ENCODE peak calls at places on chromosomes 2 and 18, in ten cellular contexts. One of them, this sample, is unnamed.

GRCh38 chr2:158580760-158581159 is 124.0 kb downstream of the PKP4 start:
- DNase-seq in lower lobe of right lung: no peak
- DNase-seq in tibial nerve: no peak
- DNase-seq in heart right ventricle: no peak
- DNase-seq in cardiac fibroblast: no peak
- DNase-seq in uterus: no peak
- DNase-seq in dorsolateral prefrontal cortex: no peak
- DNase-seq in IMR-90: no peak
- DNase-seq in fibroblast of lung: no peak
- DNase-seq in fibroblast of mammary gland: no peak
- DNase-seq in this sample: no peak

GRCh38 chr2:227450196-227450851 is 21.6 kb upstream of the AGFG1 start:
- DNase-seq in fibroblast of lung: no peak
- DNase-seq in heart right ventricle: no peak
- DNase-seq in fibroblast of mammary gland: no peak
- DNase-seq in uterus: no peak
- DNase-seq in cardiac fibroblast: no peak
- DNase-seq in dorsolateral prefrontal cortex: no peak
- DNase-seq in lower lobe of right lung: no peak
- DNase-seq in tibial nerve: no peak
- DNase-seq in IMR-90: no peak
- DNase-seq in this sample: no peak

GRCh38 chr2:171999125-171999524 is 628 bp upstream of the METAP1D start:
- DNase-seq in fibroblast of mammary gland: peak; percentile 8
- DNase-seq in fibroblast of lung: no peak
- DNase-seq in heart right ventricle: no peak
- DNase-seq in tibial nerve: no peak
- DNase-seq in dorsolateral prefrontal cortex: no peak
- DNase-seq in IMR-90: no peak
- DNase-seq in uterus: no peak
- DNase-seq in lower lobe of right lung: no peak
- DNase-seq in cardiac fibroblast: no peak
- DNase-seq in this sample: no peak

GRCh38 chr18:49174478-49174877 is 223.7 kb upstream of the SMAD7 start:
- DNase-seq in uterus: peak; percentile 25
- DNase-seq in dorsolateral prefrontal cortex: no peak
- DNase-seq in IMR-90: peak; percentile 79
- DNase-seq in fibroblast of lung: peak; percentile 69
- DNase-seq in lower lobe of right lung: no peak
- DNase-seq in fibroblast of mammary gland: peak; percentile 94
- DNase-seq in heart right ventricle: no peak
- DNase-seq in tibial nerve: no peak
- DNase-seq in cardiac fibroblast: peak; percentile 85
- DNase-seq in this sample: peak; percentile 54

GRCh38 chr18:363327-364115 is 95.7 kb upstream of the THOC1 start:
- DNase-seq in tibial nerve: no peak
- DNase-seq in uterus: no peak
- DNase-seq in heart right ventricle: no peak
- DNase-seq in IMR-90: peak; percentile 20
- DNase-seq in cardiac fibroblast: peak; percentile 16
- DNase-seq in fibroblast of lung: peak; percentile 89
- DNase-seq in fibroblast of mammary gland: peak; percentile 94
- DNase-seq in lower lobe of right lung: no peak
- DNase-seq in dorsolateral prefrontal cortex: no peak
- DNase-seq in this sample: peak; percentile 90

GRCh38 chr18:48230459-48231113 is 178.6 kb downstream of the ZBTB7C start:
- DNase-seq in uterus: no peak
- DNase-seq in lower lobe of right lung: peak; percentile 79
- DNase-seq in dorsolateral prefrontal cortex: peak; percentile 46
- DNase-seq in cardiac fibroblast: peak; percentile 64
- DNase-seq in fibroblast of lung: peak; percentile 34
- DNase-seq in fibroblast of mammary gland: peak; percentile 65
- DNase-seq in IMR-90: peak; percentile 31
- DNase-seq in tibial nerve: peak; percentile 60
- DNase-seq in heart right ventricle: peak; percentile 22
- DNase-seq in this sample: peak; percentile 53

GRCh38 chr2:46333912-46334311 is 36.7 kb downstream of the EPAS1 start:
- DNase-seq in IMR-90: no peak
- DNase-seq in uterus: no peak
- DNase-seq in dorsolateral prefrontal cortex: no peak
- DNase-seq in fibroblast of mammary gland: peak; percentile 55
- DNase-seq in heart right ventricle: no peak
- DNase-seq in fibroblast of lung: no peak
- DNase-seq in lower lobe of right lung: no peak
- DNase-seq in tibial nerve: no peak
- DNase-seq in cardiac fibroblast: peak; percentile 81
- DNase-seq in this sample: no peak

GRCh38 chr2:73085691-73086090 is 14.2 kb upstream of the SFXN5 start:
- DNase-seq in IMR-90: peak; percentile 63
- DNase-seq in fibroblast of mammary gland: peak; percentile 62
- DNase-seq in tibial nerve: peak; percentile 94
- DNase-seq in lower lobe of right lung: peak; percentile 91
- DNase-seq in fibroblast of lung: peak; percentile 54
- DNase-seq in uterus: peak; percentile 79
- DNase-seq in heart right ventricle: peak; percentile 81
- DNase-seq in dorsolateral prefrontal cortex: peak; percentile 85
- DNase-seq in cardiac fibroblast: peak; percentile 78
- DNase-seq in this sample: peak; percentile 72

GRCh38 chr2:141490886-141491285 is 639.9 kb downstream of the LRP1B start:
- DNase-seq in tibial nerve: no peak
- DNase-seq in IMR-90: peak; percentile 12
- DNase-seq in fibroblast of mammary gland: no peak
- DNase-seq in heart right ventricle: no peak
- DNase-seq in cardiac fibroblast: no peak
- DNase-seq in dorsolateral prefrontal cortex: no peak
- DNase-seq in fibroblast of lung: no peak
- DNase-seq in lower lobe of right lung: no peak
- DNase-seq in uterus: no peak
- DNase-seq in this sample: peak; percentile 12

GRCh38 chr2:65156041-65156440 is 26.1 kb upstream of the RAB1A start:
- DNase-seq in tibial nerve: no peak
- DNase-seq in dorsolateral prefrontal cortex: no peak
- DNase-seq in lower lobe of right lung: no peak
- DNase-seq in uterus: no peak
- DNase-seq in heart right ventricle: no peak
- DNase-seq in fibroblast of lung: no peak
- DNase-seq in IMR-90: no peak
- DNase-seq in fibroblast of mammary gland: no peak
- DNase-seq in cardiac fibroblast: no peak
- DNase-seq in this sample: no peak

GRCh38 chr2:225027061-225027762 is 15.1 kb downstream of the DOCK10 start:
- DNase-seq in fibroblast of mammary gland: peak; percentile 55
- DNase-seq in lower lobe of right lung: no peak
- DNase-seq in dorsolateral prefrontal cortex: no peak
- DNase-seq in fibroblast of lung: no peak
- DNase-seq in cardiac fibroblast: peak; percentile 62
- DNase-seq in IMR-90: no peak
- DNase-seq in uterus: no peak
- DNase-seq in tibial nerve: no peak
- DNase-seq in heart right ventricle: no peak
- DNase-seq in this sample: no peak

GRCh38 chr2:131030478-131030971 is 62.7 kb downstream of the FAM168B start:
- DNase-seq in heart right ventricle: no peak
- DNase-seq in lower lobe of right lung: no peak
- DNase-seq in uterus: no peak
- DNase-seq in dorsolateral prefrontal cortex: peak; percentile 74
- DNase-seq in cardiac fibroblast: no peak
- DNase-seq in tibial nerve: no peak
- DNase-seq in IMR-90: no peak
- DNase-seq in fibroblast of lung: no peak
- DNase-seq in fibroblast of mammary gland: no peak
- DNase-seq in this sample: no peak

GRCh38 chr2:30326497-30326896 is 95.2 kb downstream of the LBH start:
- DNase-seq in IMR-90: no peak
- DNase-seq in lower lobe of right lung: no peak
- DNase-seq in heart right ventricle: no peak
- DNase-seq in tibial nerve: no peak
- DNase-seq in cardiac fibroblast: no peak
- DNase-seq in fibroblast of lung: no peak
- DNase-seq in dorsolateral prefrontal cortex: no peak
- DNase-seq in fibroblast of mammary gland: no peak
- DNase-seq in uterus: no peak
- DNase-seq in this sample: no peak

GRCh38 chr18:25786778-25787177 is 303.6 kb downstream of the SS18 start:
- DNase-seq in heart right ventricle: no peak
- DNase-seq in dorsolateral prefrontal cortex: no peak
- DNase-seq in cardiac fibroblast: peak; percentile 82
- DNase-seq in fibroblast of mammary gland: peak; percentile 92
- DNase-seq in lower lobe of right lung: no peak
- DNase-seq in tibial nerve: no peak
- DNase-seq in uterus: no peak
- DNase-seq in IMR-90: peak; percentile 83
- DNase-seq in fibroblast of lung: peak; percentile 92
- DNase-seq in this sample: peak; percentile 80

GRCh38 chr2:157722580-157723234 is 94.0 kb upstream of the ACVR1C start:
- DNase-seq in cardiac fibroblast: peak; percentile 17
- DNase-seq in heart right ventricle: no peak
- DNase-seq in fibroblast of mammary gland: peak; percentile 19
- DNase-seq in fibroblast of lung: peak; percentile 24
- DNase-seq in IMR-90: peak; percentile 11
- DNase-seq in tibial nerve: no peak
- DNase-seq in uterus: no peak
- DNase-seq in lower lobe of right lung: no peak
- DNase-seq in dorsolateral prefrontal cortex: no peak
- DNase-seq in this sample: peak; percentile 38

GRCh38 chr2:234399451-234400246 is 97.2 kb downstream of the ARL4C start:
- DNase-seq in tibial nerve: no peak
- DNase-seq in fibroblast of mammary gland: no peak
- DNase-seq in cardiac fibroblast: no peak
- DNase-seq in uterus: no peak
- DNase-seq in dorsolateral prefrontal cortex: no peak
- DNase-seq in fibroblast of lung: peak; percentile 95
- DNase-seq in heart right ventricle: no peak
- DNase-seq in IMR-90: peak; percentile 48
- DNase-seq in lower lobe of right lung: no peak
- DNase-seq in this sample: peak; percentile 74

GRCh38 chr2:43070676-43071491 is 155.5 kb downstream of the ZFP36L2 start:
- DNase-seq in dorsolateral prefrontal cortex: no peak
- DNase-seq in tibial nerve: no peak
- DNase-seq in fibroblast of mammary gland: peak; percentile 33
- DNase-seq in cardiac fibroblast: no peak
- DNase-seq in uterus: peak; percentile 45
- DNase-seq in fibroblast of lung: no peak
- DNase-seq in IMR-90: no peak
- DNase-seq in lower lobe of right lung: no peak
- DNase-seq in heart right ventricle: peak; percentile 30
- DNase-seq in this sample: no peak

GRCh38 chr2:40281021-40281940 is 170.6 kb downstream of the SLC8A1 start:
- DNase-seq in uterus: no peak
- DNase-seq in heart right ventricle: peak; percentile 58
- DNase-seq in fibroblast of lung: peak; percentile 90
- DNase-seq in lower lobe of right lung: no peak
- DNase-seq in cardiac fibroblast: peak; percentile 84
- DNase-seq in IMR-90: peak; percentile 89
- DNase-seq in dorsolateral prefrontal cortex: no peak
- DNase-seq in tibial nerve: no peak
- DNase-seq in fibroblast of mammary gland: peak; percentile 88
- DNase-seq in this sample: peak; percentile 95

GRCh38 chr2:174763793-174764179 is 486 bp downstream of the CHRNA1 start:
- DNase-seq in cardiac fibroblast: no peak
- DNase-seq in fibroblast of lung: no peak
- DNase-seq in IMR-90: no peak
- DNase-seq in uterus: no peak
- DNase-seq in heart right ventricle: no peak
- DNase-seq in tibial nerve: no peak
- DNase-seq in dorsolateral prefrontal cortex: no peak
- DNase-seq in fibroblast of mammary gland: no peak
- DNase-seq in lower lobe of right lung: no peak
- DNase-seq in this sample: no peak
- H3K4me3 ChIP-seq in cardiac fibroblast: no peak overlapping the region
- H3K4me3 ChIP-seq in fibroblast of lung: no peak overlapping the region
- H3K4me3 ChIP-seq in IMR-90: no peak overlapping the region
- H3K4me3 ChIP-seq in uterus: no peak overlapping the region
- H3K4me3 ChIP-seq in heart right ventricle: no peak overlapping the region
- H3K4me3 ChIP-seq in tibial nerve: no peak overlapping the region
- H3K4me3 ChIP-seq in dorsolateral prefrontal cortex: no peak overlapping the region
- H3K4me3 ChIP-seq in fibroblast of mammary gland: no peak overlapping the region
- H3K4me3 ChIP-seq in lower lobe of right lung: no peak overlapping the region
- H3K4me3 ChIP-seq in this sample: no peak overlapping the region

DNA sequence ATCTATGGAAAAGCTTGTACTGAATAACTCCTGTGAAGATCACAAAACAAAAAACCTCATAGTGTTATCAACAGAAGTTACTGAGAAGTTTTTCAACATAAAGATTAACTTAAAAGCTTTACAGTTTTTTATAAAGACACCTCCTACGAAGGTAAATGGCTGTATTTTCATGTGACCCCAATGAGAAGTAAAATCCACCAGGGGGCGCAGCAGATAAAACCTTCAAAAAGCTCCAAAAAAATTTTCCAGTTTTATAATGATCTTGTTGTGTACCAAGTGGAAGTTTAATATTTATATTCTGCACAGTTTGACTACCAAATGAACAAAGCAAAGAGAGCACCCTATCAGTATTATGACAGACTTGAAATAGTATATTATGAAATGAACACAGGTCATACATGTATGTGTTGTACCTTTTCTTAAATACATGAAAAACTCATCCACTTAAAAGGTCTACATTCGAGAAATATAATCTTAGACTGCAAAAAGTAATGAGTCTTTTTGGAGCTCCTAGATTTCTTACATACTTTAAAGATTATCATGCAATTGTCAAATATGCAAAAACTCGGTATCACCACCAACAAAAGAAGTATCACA is 38.5 kb downstream of the PNO1 start:
- DNase-seq in fibroblast of lung: peak; percentile 39
- DNase-seq in heart right ventricle: peak; percentile 35
- DNase-seq in uterus: no peak
- DNase-seq in dorsolateral prefrontal cortex: no peak
- DNase-seq in fibroblast of mammary gland: peak; percentile 68
- DNase-seq in cardiac fibroblast: peak; percentile 80
- DNase-seq in lower lobe of right lung: no peak
- DNase-seq in IMR-90: peak; percentile 35
- DNase-seq in tibial nerve: peak; percentile 53
- DNase-seq in this sample: peak; percentile 53
- TF ChIP-seq CTCF in fibroblast of lung: peak; percentile 35
- TF ChIP-seq CTCF in heart right ventricle: peak; percentile 54
- TF ChIP-seq CTCF in uterus: peak; percentile 62
- TF ChIP-seq CTCF in dorsolateral prefrontal cortex: peak; percentile 89
- TF ChIP-seq CTCF in fibroblast of mammary gland: peak; percentile 63
- TF ChIP-seq CTCF in cardiac fibroblast: peak; percentile 70
- TF ChIP-seq CTCF in lower lobe of right lung: peak; percentile 74
- TF ChIP-seq CTCF in IMR-90: peak; percentile 45
- TF ChIP-seq CTCF in tibial nerve: peak; percentile 67
- TF ChIP-seq CTCF in this sample: peak; percentile 51

GRCh38 chr2:219175486-219175885 is 1.2 kb downstream of the CNPPD1 start:
- DNase-seq in dorsolateral prefrontal cortex: no peak
- DNase-seq in cardiac fibroblast: no peak
- DNase-seq in tibial nerve: no peak
- DNase-seq in heart right ventricle: no peak
- DNase-seq in IMR-90: no peak
- DNase-seq in fibroblast of lung: no peak
- DNase-seq in lower lobe of right lung: no peak
- DNase-seq in fibroblast of mammary gland: no peak
- DNase-seq in uterus: no peak
- DNase-seq in this sample: no peak
- H3K4me3 ChIP-seq in dorsolateral prefrontal cortex: no peak overlapping the region
- H3K4me3 ChIP-seq in cardiac fibroblast: peak overlapping the region; percentile 88
- H3K4me3 ChIP-seq in tibial nerve: peak overlapping the region; percentile 94
- H3K4me3 ChIP-seq in heart right ventricle: peak overlapping the region; percentile 88
- H3K4me3 ChIP-seq in IMR-90: no peak overlapping the region
- H3K4me3 ChIP-seq in fibroblast of lung: peak overlapping the region; percentile 70
- H3K4me3 ChIP-seq in lower lobe of right lung: peak overlapping the region; percentile 99
- H3K4me3 ChIP-seq in fibroblast of mammary gland: peak overlapping the region; percentile 88
- H3K4me3 ChIP-seq in uterus: no peak overlapping the region
- H3K4me3 ChIP-seq in this sample: peak overlapping the region; percentile 75

GRCh38 chr18:23380001-23380550 is 73.0 kb upstream of the RIOK3 start:
- DNase-seq in IMR-90: peak; percentile 83
- DNase-seq in fibroblast of mammary gland: no peak
- DNase-seq in cardiac fibroblast: peak; percentile 87
- DNase-seq in dorsolateral prefrontal cortex: no peak
- DNase-seq in fibroblast of lung: peak; percentile 94
- DNase-seq in heart right ventricle: no peak
- DNase-seq in tibial nerve: no peak
- DNase-seq in lower lobe of right lung: peak; percentile 80
- DNase-seq in uterus: no peak
- DNase-seq in this sample: peak; percentile 69
- TF ChIP-seq CTCF in IMR-90: no peak
- TF ChIP-seq CTCF in fibroblast of mammary gland: no peak
- TF ChIP-seq CTCF in cardiac fibroblast: no peak
- TF ChIP-seq CTCF in dorsolateral prefrontal cortex: no peak
- TF ChIP-seq CTCF in fibroblast of lung: no peak
- TF ChIP-seq CTCF in heart right ventricle: no peak
- TF ChIP-seq CTCF in tibial nerve: no peak
- TF ChIP-seq CTCF in lower lobe of right lung: no peak
- TF ChIP-seq CTCF in uterus: no peak
- TF ChIP-seq CTCF in this sample: no peak